ENCODE peak calls at places on chromosomes 11 and 22, in six cellular contexts. H is cardiac fibroblast, Z is thoracic aorta, N is adrenal gland, U is heart right ventricle, E is astrocyte. R is an unnamed sample.

GRCh38 chr11:119120639-119121007 is 757 bp upstream of the HINFP start:
- DNase-seq in E (peak; percentile 75), N (no peak), U (no peak), H (peak; percentile 44), Z (no peak), R (no peak)

GRCh38 chr22:19868333-19868732 is 13.7 kb upstream of the GNB1L start:
- DNase-seq in H (no peak), E (no peak), N (no peak), U (no peak), Z (no peak), R (no peak)

GRCh38 chr11:1051356-1052132 is 15.0 kb upstream of the MUC6 start:
- DNase-seq in Z (no peak), E (no peak), U (no peak), H (no peak), N (no peak), R (no peak)

GRCh38 chr11:21736404-21736803 is 456.5 kb upstream of the ANO5 start:
- DNase-seq in N (no peak), U (no peak), Z (no peak), E (no peak), H (no peak), R (no peak)

GRCh38 chr22:39290724-39291161 is 28.7 kb downstream of the RPL3 start:
- DNase-seq in N (no peak), U (peak; percentile 84), E (peak; percentile 50), Z (no peak), H (peak; percentile 59), R (no peak)

GRCh38 chr22:41184679-41185078 is 20.4 kb upstream of the L3MBTL2 start:
- DNase-seq in U (no peak), H (no peak), Z (no peak), E (no peak), N (no peak), R (no peak)

GRCh38 chr11:113673566-113674396 is 32.3 kb downstream of the TMPRSS5 start:
- DNase-seq in E (no peak), H (no peak), N (no peak), U (no peak), Z (no peak), R (no peak)

GRCh38 chr11:27254744-27255446 is 108.1 kb downstream of the CCDC34 start:
- DNase-seq in H (peak; percentile 79), Z (no peak), E (peak; percentile 94), U (no peak), N (no peak), R (no peak)

DNA sequence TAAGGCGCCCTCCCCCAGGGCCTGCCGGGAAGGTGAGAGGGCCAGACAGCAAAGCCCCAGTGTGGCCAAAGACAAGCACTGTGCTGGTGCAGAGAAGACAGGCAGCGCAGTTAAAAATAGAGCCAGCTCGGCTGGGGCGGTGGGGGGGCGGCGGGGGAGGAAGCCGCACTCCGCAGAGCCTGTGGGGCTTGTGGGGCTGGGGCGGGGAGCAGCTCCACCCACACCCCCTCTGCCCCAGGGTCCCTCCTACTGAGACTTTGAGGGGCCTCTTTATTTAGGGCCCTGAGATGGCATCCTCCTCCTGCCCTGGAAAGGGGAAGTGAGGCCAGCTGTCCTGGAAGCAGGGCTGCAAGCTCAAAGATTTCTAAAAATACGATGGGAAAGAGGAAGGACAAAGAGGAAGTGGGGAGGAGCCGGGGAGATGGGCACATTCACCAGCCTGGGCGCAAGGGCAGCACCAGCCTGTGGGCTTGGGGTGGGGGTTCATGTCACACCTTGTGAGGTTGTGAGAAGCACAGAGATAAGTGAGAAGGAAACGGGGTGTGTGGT is 2.6 kb downstream of the CYTH4 start:
- DNase-seq in H (no peak), U (peak; percentile 42), Z (no peak), E (no peak), N (no peak), R (no peak)
- H3K4me3 ChIP-seq in H (no peak overlapping the region), U (no peak overlapping the region), Z (peak overlapping the region; percentile 67), E (no peak overlapping the region), N (no peak overlapping the region), R (no peak overlapping the region)

DNA sequence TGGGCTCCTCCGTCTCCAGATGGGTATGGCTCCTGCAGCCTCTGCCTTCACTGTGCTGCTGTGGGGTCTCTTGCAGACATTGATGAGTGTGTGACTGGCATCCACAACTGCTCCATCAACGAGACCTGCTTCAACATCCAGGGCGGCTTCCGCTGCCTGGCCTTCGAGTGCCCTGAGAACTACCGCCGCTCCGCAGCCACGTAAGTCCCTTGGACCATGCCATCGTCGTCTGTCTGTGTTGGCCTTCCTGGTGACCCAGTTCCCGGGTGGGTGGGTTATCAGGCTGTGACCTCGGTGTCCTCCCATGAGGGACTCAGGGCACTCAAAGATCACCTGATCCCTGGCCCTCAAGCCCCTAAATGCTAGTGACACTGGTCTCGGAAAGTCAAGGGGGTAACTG is 47.7 kb downstream of the FBLN1 start:
- DNase-seq in Z (no peak), U (no peak), H (no peak), N (no peak), E (no peak), R (no peak)
- H3K4me3 ChIP-seq in Z (no peak overlapping the region), U (no peak overlapping the region), H (no peak overlapping the region), N (no peak overlapping the region), E (no peak overlapping the region), R (no peak overlapping the region)

DNA sequence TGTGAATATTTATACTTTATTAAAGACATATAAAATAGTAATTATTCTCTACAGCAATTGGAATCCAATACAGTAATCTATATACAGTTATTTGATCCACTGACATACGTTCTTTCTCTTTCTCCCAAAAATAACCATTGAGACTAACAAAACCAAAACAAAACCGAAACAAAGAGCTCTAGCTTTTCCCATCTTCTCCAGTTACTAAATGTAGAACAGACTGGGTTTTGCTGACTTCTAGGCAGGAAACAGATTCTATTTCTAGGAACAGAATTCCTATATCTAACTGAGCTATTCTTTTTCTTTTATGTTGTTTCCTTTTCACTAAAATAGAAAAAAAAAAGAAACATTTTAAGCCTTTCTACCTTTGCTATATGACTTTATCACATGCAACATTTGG is 80.1 kb downstream of the PACS1 start:
- DNase-seq in E (no peak), Z (no peak), U (no peak), N (no peak), H (peak; percentile 27), R (no peak)
- H3K4me3 ChIP-seq in E (no peak overlapping the region), Z (peak overlapping the region; percentile 39), U (no peak overlapping the region), N (no peak overlapping the region), H (no peak overlapping the region), R (no peak overlapping the region)

GRCh38 chr11:9662273-9662672 is 1.6 kb upstream of the SWAP70 start:
- DNase-seq in N (no peak), Z (no peak), H (no peak), E (peak; percentile 29), U (no peak), R (no peak)
- H3K4me3 ChIP-seq in N (no peak overlapping the region), Z (peak overlapping the region; percentile 99), H (no peak overlapping the region), E (no peak overlapping the region), U (no peak overlapping the region), R (no peak overlapping the region)

GRCh38 chr11:64229090-64229958 is 1.0 kb upstream of the DNAJC4 start:
- DNase-seq in U (no peak), N (peak; percentile 35), E (no peak), H (no peak), Z (no peak), R (no peak)

GRCh38 chr11:64225608-64226506 is at the start of the genes NUDT22 and TRPT1:
- DNase-seq in Z (no peak), E (peak; percentile 48), H (peak; percentile 82), U (peak; percentile 94), N (peak; percentile 90), R (no peak)

GRCh38 chr11:64226507-64227051 is 505 bp downstream of the NUDT22 start:
- DNase-seq in H (no peak), N (peak; percentile 53), U (peak; percentile 60), E (no peak), Z (no peak), R (no peak)

GRCh38 chr11:64229959-64230208 is 464 bp upstream of the DNAJC4 start:
- DNase-seq in E (no peak), Z (no peak), H (no peak), U (no peak), N (no peak), R (no peak)

DNA sequence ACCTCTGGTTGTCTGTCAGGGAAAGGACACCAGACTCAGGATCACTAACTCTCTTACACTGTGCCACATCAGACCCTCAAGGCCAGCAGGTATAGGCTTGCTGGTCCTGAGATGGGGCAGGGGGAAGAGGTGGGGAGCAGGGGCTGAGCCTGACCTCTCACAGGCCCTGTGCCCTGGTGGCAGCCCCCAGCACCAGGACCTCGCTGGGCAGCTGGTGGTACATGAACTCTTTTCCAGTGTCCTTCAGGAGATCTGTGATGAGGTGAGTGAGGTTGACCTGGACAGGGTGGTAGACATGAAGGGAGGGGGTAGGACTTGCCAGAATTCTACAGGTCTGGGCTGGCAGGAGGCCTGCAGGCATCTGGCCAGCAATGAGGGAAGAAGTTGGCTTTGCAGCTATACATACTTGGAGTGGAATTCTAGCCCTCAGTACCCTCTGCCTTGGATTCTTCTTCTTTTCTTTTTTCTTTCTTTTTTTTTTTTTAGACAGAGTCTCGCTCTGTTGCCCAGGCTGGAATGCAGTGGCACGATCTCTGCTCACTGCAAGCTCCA is 1.4 kb downstream of the NUDT22 start:
- DNase-seq in E (no peak), U (no peak), H (peak; percentile 51), Z (no peak), N (no peak), R (no peak)
- H3K4me3 ChIP-seq in E (peak overlapping the region; percentile 89), U (peak overlapping the region; percentile 75), H (peak overlapping the region; percentile 89), Z (peak overlapping the region; percentile 96), N (no peak overlapping the region), R (peak overlapping the region; percentile 91)

GRCh38 chr11:107927559-107927958 is 689 bp upstream of the RAB39A start:
- DNase-seq in H (no peak), Z (no peak), E (no peak), N (no peak), U (no peak), R (no peak)
- H3K4me3 ChIP-seq in H (peak overlapping the region; percentile 13), Z (no peak overlapping the region), E (no peak overlapping the region), N (no peak overlapping the region), U (no peak overlapping the region), R (peak overlapping the region; percentile 46)